ENCODE peak calls at places on chromosome 3, in four cellular contexts. D, V, N and X are unnamed samples.
A peak's percentile ranks its signal among the peaks of the same experiment; 100 is the strongest.

GRCh38 chr3:172836390-172836997 is 86.0 kb downstream of the ECT2 start:
- DNase-seq in D (no peak), N (no peak), V (no peak), X (no peak)

GRCh38 chr3:100438623-100438974 is 37.3 kb downstream of the LNP1 start:
- DNase-seq in D (no peak), N (no peak), V (no peak), X (no peak)

GRCh38 chr3:125194061-125194848 is 18.3 kb downstream of the SLC12A8 start:
- DNase-seq in N (no peak), D (no peak), V (no peak), X (peak; percentile 77)

GRCh38 chr3:64138046-64138445 is 87.2 kb downstream of the PRICKLE2 start:
- DNase-seq in V (no peak), N (no peak), D (no peak), X (no peak)

GRCh38 chr3:64648927-64649906 is 38.6 kb downstream of the ADAMTS9 start:
- DNase-seq in N (no peak), V (no peak), D (no peak), X (no peak)

GRCh38 chr3:83946554-83946953 is 1012.2 kb upstream of the CADM2 start:
- DNase-seq in N (no peak), D (no peak), V (no peak), X (no peak)

GRCh38 chr3:71397046-71397445 is 186.5 kb downstream of the FOXP1 start:
- DNase-seq in D (no peak), V (no peak), N (no peak), X (no peak)

GRCh38 chr3:37032961-37033360 is 39.6 kb downstream of the MLH1 start:
- DNase-seq in N (peak; percentile 78), V (no peak), D (no peak), X (no peak)

GRCh38 chr3:145015243-145015642 is 1043.6 kb downstream of the DIPK2A start:
- DNase-seq in D (no peak), N (no peak), V (no peak), X (no peak)

GRCh38 chr3:119883461-119884160 is 101.7 kb downstream of the NR1I2 start:
- DNase-seq in V (no peak), D (no peak), N (no peak), X (no peak)

GRCh38 chr3:14503706-14504065 is 36.5 kb downstream of the GRIP2 start:
- DNase-seq in D (no peak), N (no peak), V (peak; percentile 34), X (no peak)

DNA sequence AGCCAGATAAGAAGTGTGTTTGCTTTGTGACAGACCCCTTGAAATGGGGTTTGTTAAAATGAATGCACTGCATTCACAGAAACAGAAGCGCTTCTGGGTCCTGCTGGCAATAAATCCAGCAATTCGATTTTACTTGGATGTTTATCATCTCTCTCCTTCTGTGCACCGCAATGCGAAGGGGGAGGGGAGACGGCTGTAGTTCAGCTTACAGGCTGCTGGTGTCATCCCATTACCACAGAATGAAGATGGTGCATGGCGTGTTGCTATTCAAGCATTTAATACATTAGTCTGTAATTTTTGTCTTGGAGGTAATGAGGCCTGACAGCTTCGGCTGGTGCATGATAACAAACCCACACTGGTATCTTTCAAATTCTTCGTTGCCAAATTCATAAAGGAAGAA is 418.1 kb downstream of the OTOL1 start:
- DNase-seq in N (peak; percentile 69), V (no peak), D (no peak), X (no peak)
- TF ChIP-seq CTCF in N (peak; percentile 65), V (no peak), D (no peak), X (peak; percentile 64)

DNA sequence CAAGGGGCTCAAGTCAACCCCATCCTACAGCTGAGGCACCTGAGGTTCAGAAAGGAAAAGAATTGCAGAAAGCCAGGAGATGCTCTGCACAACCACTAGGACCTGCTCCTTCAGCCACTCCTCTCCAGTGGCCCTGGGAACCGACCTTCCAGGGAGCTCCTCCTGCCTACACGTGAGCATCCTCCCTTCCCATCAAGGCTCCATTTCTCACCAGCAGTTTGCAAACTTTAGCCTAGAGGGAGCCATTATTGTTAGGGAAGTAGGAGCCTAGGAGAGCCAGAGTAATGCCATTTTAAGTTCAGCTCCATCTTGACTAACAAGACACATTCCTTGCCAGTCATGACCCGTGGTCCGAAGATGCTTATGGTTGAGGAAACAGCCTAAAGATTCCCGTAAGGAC is 11.2 kb upstream of the CHCHD6 start:
- DNase-seq in N (no peak), V (no peak), D (no peak), X (no peak)
- TF ChIP-seq CTCF in N (no peak), V (no peak), D (no peak), X (peak; percentile 10)

GRCh38 chr3:48155122-48155521 is 33.1 kb downstream of the CDC25A start:
- DNase-seq in D (no peak), N (no peak), V (no peak), X (no peak)

GRCh38 chr3:48151807-48152427 is 36.3 kb downstream of the CDC25A start:
- DNase-seq in D (no peak), N (no peak), V (no peak), X (no peak)

DNA sequence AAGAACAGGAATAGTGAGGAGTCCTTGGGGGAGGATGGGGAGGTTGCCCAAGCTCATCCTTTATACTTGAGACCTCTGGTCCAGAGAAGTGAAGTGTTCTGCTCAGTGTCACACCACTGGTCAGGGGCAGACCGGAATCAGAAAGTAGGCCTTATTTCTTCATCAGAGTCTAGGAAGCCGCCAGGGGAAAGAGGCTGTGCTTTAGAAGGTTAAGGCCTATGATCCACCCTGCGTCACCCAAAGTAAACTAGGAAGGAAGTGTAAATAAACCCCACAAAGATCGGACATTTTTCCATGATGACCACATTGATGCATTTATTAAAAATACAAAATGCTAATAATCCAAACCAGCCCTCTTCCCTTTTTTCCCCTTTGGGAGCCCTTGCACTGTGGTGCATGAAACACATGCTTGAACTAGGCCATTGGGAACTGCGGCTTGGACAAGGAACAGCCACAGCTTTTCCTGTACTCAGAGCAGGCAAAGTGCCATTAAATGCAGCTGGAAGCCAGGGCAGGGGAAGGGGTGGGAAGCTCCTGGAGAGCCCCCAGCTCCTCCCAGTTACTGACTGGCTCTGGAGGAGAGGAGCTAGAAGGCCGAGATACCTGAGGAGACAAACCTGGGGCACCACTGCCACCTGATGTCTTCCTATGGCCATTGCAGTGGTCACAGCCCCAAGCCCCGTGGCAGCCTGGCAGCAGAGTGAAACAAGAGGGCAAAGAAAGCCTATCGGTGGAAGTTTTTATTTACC is 37.0 kb downstream of the CDC25A start:
- DNase-seq in N (peak; percentile 90), V (peak; percentile 72), D (peak; percentile 87), X (peak; percentile 92)
- TF ChIP-seq CTCF in N (peak; percentile 79), V (peak; percentile 66), D (peak; percentile 90), X (peak; percentile 87)

DNA sequence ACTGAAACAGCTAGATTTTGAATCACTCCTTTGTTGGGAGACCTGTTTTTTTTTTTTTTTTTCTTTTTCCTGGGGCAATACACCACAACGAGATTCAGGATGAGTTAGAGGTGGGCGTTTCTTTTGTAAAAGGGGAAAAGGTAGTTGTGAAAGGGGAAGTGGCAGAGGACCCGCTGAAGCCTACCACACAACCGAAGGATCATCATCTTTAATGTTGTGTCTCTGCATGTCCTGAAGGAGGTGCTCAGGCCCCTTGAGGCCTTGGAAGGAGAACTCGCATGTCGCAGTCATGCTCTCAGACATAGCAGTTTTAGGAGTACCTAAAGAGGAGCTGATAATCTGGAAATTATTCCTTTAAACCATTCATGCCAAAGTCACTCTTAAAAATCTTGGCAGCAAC is 137.9 kb upstream of the LRIG1 start:
- DNase-seq in N (no peak), V (no peak), D (no peak), X (no peak)
- TF ChIP-seq CTCF in N (no peak), V (no peak), D (no peak), X (peak; percentile 9)

GRCh38 chr3:154428369-154429206 is 1.4 kb downstream of the GPR149 start:
- DNase-seq in V (no peak), N (no peak), D (no peak), X (no peak)

GRCh38 chr3:154431043-154431442 is 1.1 kb upstream of the GPR149 start:
- DNase-seq in D (no peak), V (no peak), N (no peak), X (no peak)

GRCh38 chr3:154427685-154428291 is 2.2 kb downstream of the GPR149 start:
- DNase-seq in V (no peak), N (no peak), D (no peak), X (no peak)

GRCh38 chr3:154430014-154430413 is at the start of gene GPR149:
- DNase-seq in N (no peak), D (no peak), V (no peak), X (no peak)
- TF ChIP-seq CTCF in N (no peak), D (no peak), V (no peak), X (no peak)

GRCh38 chr3:27827041-27827440 is 104.9 kb upstream of the EOMES start:
- DNase-seq in D (no peak), V (no peak), N (no peak), X (no peak)
- TF ChIP-seq CTCF in D (no peak), V (no peak), N (no peak), X (no peak)

GRCh38 chr3:176359211-176359610 is 838.1 kb downstream of the TBL1XR1 start:
- DNase-seq in N (no peak), V (no peak), D (no peak), X (no peak)
- TF ChIP-seq CTCF in N (no peak), V (no peak), D (no peak), X (peak; percentile 20)